ENCODE peak calls at places on chromosomes 3 and 15, in eight cellular contexts. One of them, this sample, is unnamed.

GRCh38 chr3:29100292-29100691 is 180.6 kb upstream of the RBMS3 start:
- DNase-seq in choroid plexus epithelial cell: no peak
- DNase-seq in bronchial epithelial cell: no peak
- DNase-seq in cardiac fibroblast: peak
- DNase-seq in foreskin fibroblast: peak
- DNase-seq in transverse colon: no peak
- DNase-seq in tibial artery: no peak
- DNase-seq in breast epithelium: no peak
- DNase-seq in this sample: no peak

GRCh38 chr3:50435382-50435781 is 68.1 kb downstream of the CACNA2D2 start:
- DNase-seq in cardiac fibroblast: no peak
- DNase-seq in transverse colon: no peak
- DNase-seq in foreskin fibroblast: no peak
- DNase-seq in choroid plexus epithelial cell: no peak
- DNase-seq in tibial artery: no peak
- DNase-seq in breast epithelium: no peak
- DNase-seq in bronchial epithelial cell: no peak
- DNase-seq in this sample: no peak

GRCh38 chr15:89673162-89673506 is 6.0 kb downstream of the PLIN1 start:
- DNase-seq in choroid plexus epithelial cell: peak
- DNase-seq in bronchial epithelial cell: peak
- DNase-seq in breast epithelium: no peak
- DNase-seq in cardiac fibroblast: peak
- DNase-seq in foreskin fibroblast: no peak
- DNase-seq in tibial artery: no peak
- DNase-seq in transverse colon: no peak
- DNase-seq in this sample: no peak

GRCh38 chr3:10558726-10559125 is 53.3 kb upstream of the ATP2B2 start:
- DNase-seq in foreskin fibroblast: no peak
- DNase-seq in transverse colon: no peak
- DNase-seq in choroid plexus epithelial cell: no peak
- DNase-seq in bronchial epithelial cell: no peak
- DNase-seq in breast epithelium: no peak
- DNase-seq in tibial artery: no peak
- DNase-seq in cardiac fibroblast: no peak
- DNase-seq in this sample: no peak

GRCh38 chr3:160210799-160211221 is 14.4 kb upstream of the C3orf80 start:
- DNase-seq in choroid plexus epithelial cell: peak
- DNase-seq in breast epithelium: no peak
- DNase-seq in cardiac fibroblast: peak
- DNase-seq in transverse colon: no peak
- DNase-seq in foreskin fibroblast: peak
- DNase-seq in bronchial epithelial cell: peak
- DNase-seq in tibial artery: no peak
- DNase-seq in this sample: peak

GRCh38 chr15:27353837-27354236 is 382.9 kb downstream of the GABRG3 start:
- DNase-seq in cardiac fibroblast: peak
- DNase-seq in foreskin fibroblast: peak
- DNase-seq in bronchial epithelial cell: peak
- DNase-seq in tibial artery: no peak
- DNase-seq in breast epithelium: no peak
- DNase-seq in transverse colon: no peak
- DNase-seq in choroid plexus epithelial cell: peak
- DNase-seq in this sample: no peak

GRCh38 chr3:136042608-136043221 is 77.2 kb downstream of the PPP2R3A start:
- DNase-seq in transverse colon: no peak
- DNase-seq in cardiac fibroblast: peak
- DNase-seq in breast epithelium: no peak
- DNase-seq in bronchial epithelial cell: peak
- DNase-seq in tibial artery: no peak
- DNase-seq in choroid plexus epithelial cell: peak
- DNase-seq in foreskin fibroblast: peak
- DNase-seq in this sample: peak

GRCh38 chr15:36186376-36186775 is 393.1 kb upstream of the CDIN1 start:
- DNase-seq in cardiac fibroblast: peak
- DNase-seq in tibial artery: no peak
- DNase-seq in choroid plexus epithelial cell: no peak
- DNase-seq in bronchial epithelial cell: no peak
- DNase-seq in transverse colon: no peak
- DNase-seq in breast epithelium: no peak
- DNase-seq in foreskin fibroblast: no peak
- DNase-seq in this sample: no peak

GRCh38 chr3:44562147-44562546 is 7.2 kb downstream of the ZKSCAN7 start:
- DNase-seq in cardiac fibroblast: no peak
- DNase-seq in choroid plexus epithelial cell: no peak
- DNase-seq in tibial artery: no peak
- DNase-seq in transverse colon: no peak
- DNase-seq in breast epithelium: no peak
- DNase-seq in foreskin fibroblast: no peak
- DNase-seq in bronchial epithelial cell: no peak
- DNase-seq in this sample: no peak

GRCh38 chr3:13798401-13798800 is 81.5 kb downstream of the WNT7A start:
- DNase-seq in foreskin fibroblast: no peak
- DNase-seq in choroid plexus epithelial cell: no peak
- DNase-seq in bronchial epithelial cell: no peak
- DNase-seq in transverse colon: no peak
- DNase-seq in cardiac fibroblast: no peak
- DNase-seq in breast epithelium: no peak
- DNase-seq in tibial artery: no peak
- DNase-seq in this sample: no peak

GRCh38 chr3:105758451-105758850 is 110.4 kb downstream of the CBLB start:
- DNase-seq in bronchial epithelial cell: peak
- DNase-seq in choroid plexus epithelial cell: no peak
- DNase-seq in breast epithelium: no peak
- DNase-seq in foreskin fibroblast: no peak
- DNase-seq in tibial artery: no peak
- DNase-seq in cardiac fibroblast: no peak
- DNase-seq in transverse colon: no peak
- DNase-seq in this sample: no peak

GRCh38 chr3:143613226-143613625 is 235.0 kb downstream of the SLC9A9 start:
- DNase-seq in cardiac fibroblast: peak
- DNase-seq in tibial artery: no peak
- DNase-seq in transverse colon: no peak
- DNase-seq in foreskin fibroblast: peak
- DNase-seq in choroid plexus epithelial cell: peak
- DNase-seq in breast epithelium: no peak
- DNase-seq in bronchial epithelial cell: no peak
- DNase-seq in this sample: no peak

GRCh38 chr3:25587094-25587493 is 77.6 kb downstream of the TOP2B start:
- DNase-seq in transverse colon: no peak
- DNase-seq in choroid plexus epithelial cell: peak
- DNase-seq in foreskin fibroblast: no peak
- DNase-seq in tibial artery: no peak
- DNase-seq in cardiac fibroblast: peak
- DNase-seq in breast epithelium: no peak
- DNase-seq in bronchial epithelial cell: peak
- DNase-seq in this sample: no peak

GRCh38 chr15:43186003-43186353 is 775 bp downstream of the CCNDBP1 start:
- DNase-seq in choroid plexus epithelial cell: no peak
- DNase-seq in transverse colon: peak
- DNase-seq in bronchial epithelial cell: no peak
- DNase-seq in breast epithelium: no peak
- DNase-seq in foreskin fibroblast: no peak
- DNase-seq in cardiac fibroblast: no peak
- DNase-seq in tibial artery: no peak
- DNase-seq in this sample: peak

GRCh38 chr15:66679657-66680108 is 22.4 kb upstream of the SMAD6 start:
- DNase-seq in breast epithelium: no peak
- DNase-seq in tibial artery: no peak
- DNase-seq in bronchial epithelial cell: no peak
- DNase-seq in choroid plexus epithelial cell: peak
- DNase-seq in transverse colon: no peak
- DNase-seq in cardiac fibroblast: no peak
- DNase-seq in foreskin fibroblast: no peak
- DNase-seq in this sample: no peak

GRCh38 chr15:75578948-75579908 is at the start of gene PTPN9:
- DNase-seq in tibial artery: peak
- DNase-seq in bronchial epithelial cell: peak
- DNase-seq in choroid plexus epithelial cell: peak
- DNase-seq in transverse colon: peak
- DNase-seq in breast epithelium: peak
- DNase-seq in foreskin fibroblast: peak
- DNase-seq in cardiac fibroblast: peak
- DNase-seq in this sample: peak

GRCh38 chr3:64104691-64105101 is 81.4 kb upstream of the PSMD6 start:
- DNase-seq in tibial artery: no peak
- DNase-seq in cardiac fibroblast: peak
- DNase-seq in bronchial epithelial cell: peak
- DNase-seq in choroid plexus epithelial cell: peak
- DNase-seq in breast epithelium: no peak
- DNase-seq in transverse colon: no peak
- DNase-seq in foreskin fibroblast: peak
- DNase-seq in this sample: no peak

GRCh38 chr15:80500021-80500420 is 95.8 kb downstream of the ARNT2 start:
- DNase-seq in foreskin fibroblast: no peak
- DNase-seq in bronchial epithelial cell: no peak
- DNase-seq in breast epithelium: no peak
- DNase-seq in choroid plexus epithelial cell: no peak
- DNase-seq in transverse colon: no peak
- DNase-seq in cardiac fibroblast: no peak
- DNase-seq in tibial artery: no peak
- DNase-seq in this sample: no peak

DNA sequence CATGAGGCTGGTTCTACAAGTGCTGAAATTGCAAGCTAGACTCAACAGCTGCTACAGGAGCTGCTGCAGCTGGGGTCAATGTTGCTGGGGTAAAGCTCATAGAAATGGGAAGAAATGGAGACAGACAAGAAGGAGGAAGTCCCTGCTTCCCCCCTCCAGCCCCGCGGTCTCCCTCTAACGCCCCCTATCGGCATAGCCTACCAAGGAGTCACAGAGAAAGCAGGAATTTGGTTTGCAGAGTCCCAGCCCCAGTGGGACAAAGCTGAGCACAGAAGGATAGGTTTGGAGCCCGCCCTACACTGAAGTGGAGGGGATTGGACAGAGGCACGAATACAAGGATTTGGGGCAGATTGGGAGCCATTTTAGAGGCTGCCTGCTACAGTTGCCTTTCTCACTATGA is 176.9 kb upstream of the ANKRD28 start:
- DNase-seq in choroid plexus epithelial cell: no peak
- DNase-seq in foreskin fibroblast: no peak
- DNase-seq in bronchial epithelial cell: no peak
- DNase-seq in tibial artery: no peak
- DNase-seq in cardiac fibroblast: no peak
- DNase-seq in breast epithelium: no peak
- DNase-seq in transverse colon: no peak
- DNase-seq in this sample: peak
- TF ChIP-seq CTCF in choroid plexus epithelial cell: peak
- TF ChIP-seq CTCF in foreskin fibroblast: no peak
- TF ChIP-seq CTCF in bronchial epithelial cell: peak
- TF ChIP-seq CTCF in tibial artery: no peak
- TF ChIP-seq CTCF in cardiac fibroblast: peak
- TF ChIP-seq CTCF in breast epithelium: no peak
- TF ChIP-seq CTCF in transverse colon: no peak
- TF ChIP-seq CTCF in this sample: no peak

GRCh38 chr3:38131621-38132369 is 5.1 kb downstream of the ACAA1 start:
- DNase-seq in bronchial epithelial cell: no peak
- DNase-seq in tibial artery: peak
- DNase-seq in choroid plexus epithelial cell: peak
- DNase-seq in foreskin fibroblast: peak
- DNase-seq in breast epithelium: no peak
- DNase-seq in transverse colon: peak
- DNase-seq in cardiac fibroblast: peak
- DNase-seq in this sample: no peak
- TF ChIP-seq CTCF in bronchial epithelial cell: peak
- TF ChIP-seq CTCF in tibial artery: no peak
- TF ChIP-seq CTCF in choroid plexus epithelial cell: peak
- TF ChIP-seq CTCF in foreskin fibroblast: peak
- TF ChIP-seq CTCF in breast epithelium: no peak
- TF ChIP-seq CTCF in transverse colon: no peak
- TF ChIP-seq CTCF in cardiac fibroblast: peak
- TF ChIP-seq CTCF in this sample: no peak

GRCh38 chr3:127691494-127691893 is 18.7 kb downstream of the ABTB1 start:
- DNase-seq in tibial artery: no peak
- DNase-seq in bronchial epithelial cell: no peak
- DNase-seq in transverse colon: no peak
- DNase-seq in cardiac fibroblast: no peak
- DNase-seq in choroid plexus epithelial cell: no peak
- DNase-seq in breast epithelium: no peak
- DNase-seq in foreskin fibroblast: no peak
- DNase-seq in this sample: no peak

GRCh38 chr3:127690106-127690505 is 17.4 kb downstream of the ABTB1 start:
- DNase-seq in breast epithelium: no peak
- DNase-seq in transverse colon: no peak
- DNase-seq in choroid plexus epithelial cell: peak
- DNase-seq in cardiac fibroblast: peak
- DNase-seq in tibial artery: peak
- DNase-seq in foreskin fibroblast: peak
- DNase-seq in bronchial epithelial cell: peak
- DNase-seq in this sample: peak

GRCh38 chr3:127689266-127689860 is 16.6 kb downstream of the ABTB1 start:
- DNase-seq in choroid plexus epithelial cell: no peak
- DNase-seq in cardiac fibroblast: no peak
- DNase-seq in tibial artery: peak
- DNase-seq in foreskin fibroblast: no peak
- DNase-seq in breast epithelium: peak
- DNase-seq in transverse colon: peak
- DNase-seq in bronchial epithelial cell: no peak
- DNase-seq in this sample: no peak

GRCh38 chr3:127691974-127692373 is 19.2 kb downstream of the ABTB1 start:
- DNase-seq in breast epithelium: no peak
- DNase-seq in transverse colon: no peak
- DNase-seq in foreskin fibroblast: no peak
- DNase-seq in tibial artery: no peak
- DNase-seq in choroid plexus epithelial cell: no peak
- DNase-seq in cardiac fibroblast: no peak
- DNase-seq in bronchial epithelial cell: no peak
- DNase-seq in this sample: no peak

GRCh38 chr3:127690823-127691452 is 18.2 kb downstream of the ABTB1 start:
- DNase-seq in choroid plexus epithelial cell: peak
- DNase-seq in foreskin fibroblast: peak
- DNase-seq in breast epithelium: no peak
- DNase-seq in bronchial epithelial cell: peak
- DNase-seq in transverse colon: no peak
- DNase-seq in cardiac fibroblast: peak
- DNase-seq in tibial artery: no peak
- DNase-seq in this sample: peak
- TF ChIP-seq CTCF in choroid plexus epithelial cell: peak
- TF ChIP-seq CTCF in foreskin fibroblast: peak
- TF ChIP-seq CTCF in breast epithelium: no peak
- TF ChIP-seq CTCF in bronchial epithelial cell: peak
- TF ChIP-seq CTCF in transverse colon: peak
- TF ChIP-seq CTCF in cardiac fibroblast: peak
- TF ChIP-seq CTCF in tibial artery: peak
- TF ChIP-seq CTCF in this sample: peak

GRCh38 chr15:40909662-40910625 is 15.7 kb downstream of the VPS18 start:
- DNase-seq in choroid plexus epithelial cell: peak
- DNase-seq in cardiac fibroblast: peak
- DNase-seq in tibial artery: no peak
- DNase-seq in foreskin fibroblast: peak
- DNase-seq in breast epithelium: no peak
- DNase-seq in transverse colon: no peak
- DNase-seq in bronchial epithelial cell: no peak
- DNase-seq in this sample: no peak
- TF ChIP-seq CTCF in choroid plexus epithelial cell: no peak
- TF ChIP-seq CTCF in cardiac fibroblast: no peak
- TF ChIP-seq CTCF in tibial artery: no peak
- TF ChIP-seq CTCF in foreskin fibroblast: no peak
- TF ChIP-seq CTCF in breast epithelium: no peak
- TF ChIP-seq CTCF in transverse colon: no peak
- TF ChIP-seq CTCF in bronchial epithelial cell: no peak
- TF ChIP-seq CTCF in this sample: no peak

This sample was measured in Calu3.